ENCODE peak calls at places on chromosomes 13 and 19, in six cellular contexts. R is spleen, B is uterus, M is breast epithelium, W is AG04449, P is MM.1S. U is an unnamed sample.

GRCh38 chr13:89650226-89650625 is 1697.3 kb upstream of the MIR17HG start:
- DNase-seq in R (no peak), B (no peak), M (no peak), W (no peak), P (no peak), U (no peak)

GRCh38 chr13:33139186-33139585 is 123.0 kb downstream of the KL start:
- DNase-seq in R (no peak), B (peak), M (no peak), W (no peak), P (no peak), U (no peak)

GRCh38 chr19:18896421-18896841 is 473 bp upstream of the CERS1 start:
- DNase-seq in R (peak), B (no peak), M (no peak), W (no peak), P (no peak), U (no peak)

GRCh38 chr13:78657699-78658629 is 991 bp downstream of the OBI1 start:
- DNase-seq in R (no peak), B (no peak), M (no peak), W (no peak), P (peak), U (no peak)

GRCh38 chr13:95067303-95067702 is 233.9 kb downstream of the ABCC4 start:
- DNase-seq in R (no peak), B (no peak), M (no peak), W (no peak), P (no peak), U (no peak)

GRCh38 chr19:2567580-2567979 is 91.7 kb downstream of the GADD45B start:
- DNase-seq in R (peak), B (no peak), M (no peak), W (no peak), P (no peak), U (no peak)

GRCh38 chr13:54210397-54211050 is 1181.9 kb downstream of the OLFM4 start:
- DNase-seq in R (no peak), B (no peak), M (peak), W (no peak), P (no peak), U (no peak)

GRCh38 chr19:41298327-41298964 is 11.5 kb upstream of the CCDC97 start:
- DNase-seq in R (no peak), B (no peak), M (peak), W (peak), P (peak), U (peak)

GRCh38 chr13:51287758-51288157 is 51.7 kb upstream of the SERPINE3 start:
- DNase-seq in R (no peak), B (no peak), M (no peak), W (no peak), P (no peak), U (no peak)

GRCh38 chr13:71712988-71713653 is 153.9 kb downstream of the DACH1 start:
- DNase-seq in R (no peak), B (no peak), M (no peak), W (no peak), P (no peak), U (no peak)

GRCh38 chr13:30049692-30050091 is 199.3 kb upstream of the UBL3 start:
- DNase-seq in R (no peak), B (no peak), M (no peak), W (no peak), P (no peak), U (no peak)

GRCh38 chr13:35630551-35631275 is 154.2 kb upstream of the MAB21L1 start:
- DNase-seq in R (no peak), B (no peak), M (no peak), W (peak), P (peak), U (no peak)

GRCh38 chr13:89925107-89925506 is 1422.4 kb upstream of the MIR17HG start:
- DNase-seq in R (no peak), B (no peak), M (no peak), W (no peak), P (no peak), U (no peak)

GRCh38 chr13:39130298-39130697 is 92.0 kb downstream of the NHLRC3 start:
- DNase-seq in R (no peak), B (no peak), M (no peak), W (no peak), P (no peak), U (no peak)

GRCh38 chr13:23866420-23867026 is 22.7 kb downstream of the MIPEP start:
- DNase-seq in R (no peak), B (no peak), M (no peak), W (no peak), P (no peak), U (no peak)

GRCh38 chr13:106371024-106371423 is 164.4 kb downstream of the EFNB2 start:
- DNase-seq in R (no peak), B (no peak), M (no peak), W (no peak), P (no peak), U (no peak)

GRCh38 chr13:98575009-98575866 is 1.7 kb downstream of the STK24 start:
- DNase-seq in R (no peak), B (no peak), M (no peak), W (no peak), P (peak), U (no peak)

GRCh38 chr13:107842562-107843180 is 372.7 kb downstream of the LIG4 start:
- DNase-seq in R (no peak), B (no peak), M (no peak), W (no peak), P (no peak), U (no peak)

GRCh38 chr13:102836471-102836870 is 9.4 kb upstream of the ERCC5 start:
- DNase-seq in R (no peak), B (no peak), M (no peak), W (no peak), P (no peak), U (no peak)

GRCh38 chr19:28463493-28464053 is 749.4 kb downstream of the UQCRFS1 start:
- DNase-seq in R (peak), B (no peak), M (no peak), W (no peak), P (no peak), U (no peak)

GRCh38 chr13:32905063-32905863 is 111.0 kb upstream of the KL start:
- DNase-seq in R (no peak), B (no peak), M (no peak), W (no peak), P (peak), U (no peak)

GRCh38 chr19:13381827-13382632 is 124.2 kb downstream of the CACNA1A start:
- DNase-seq in R (no peak), B (no peak), M (no peak), W (no peak), P (no peak), U (no peak)

GRCh38 chr13:36850790-36851438 is 31.9 kb downstream of the RFXAP start:
- DNase-seq in R (no peak), B (no peak), M (no peak), W (no peak), P (no peak), U (no peak)

GRCh38 chr19:45682117-45682516 is 9.6 kb downstream of the SNRPD2 start:
- DNase-seq in R (no peak), B (no peak), M (no peak), W (no peak), P (no peak), U (no peak)

GRCh38 chr19:45681391-45682015 is 10.2 kb downstream of the SNRPD2 start:
- DNase-seq in R (peak), B (peak), M (peak), W (no peak), P (peak), U (peak)

GRCh38 chr19:45676851-45677263 is 8.8 kb downstream of the GIPR start:
- DNase-seq in R (peak), B (no peak), M (no peak), W (no peak), P (no peak), U (no peak)

GRCh38 chr19:45682908-45683307 is 8.8 kb downstream of the SNRPD2 start:
- DNase-seq in R (no peak), B (no peak), M (no peak), W (no peak), P (no peak), U (no peak)

GRCh38 chr19:45677351-45678230 is 9.6 kb downstream of the GIPR start:
- DNase-seq in R (peak), B (peak), M (peak), W (no peak), P (peak), U (peak)
- TF ChIP-seq CTCF in R (no peak), B (no peak), M (no peak), W (no peak), P (no peak), U (no peak)

GRCh38 chr19:6224308-6224675 is 55.5 kb downstream of the MLLT1 start:
- DNase-seq in R (no peak), B (no peak), M (no peak), W (no peak), P (no peak), U (no peak)
- TF ChIP-seq CTCF in R (no peak), B (no peak), M (no peak), W (no peak), P (no peak), U (no peak)

GRCh38 chr19:11338569-11339253 is 746 bp downstream of the RAB3D start:
- DNase-seq in R (no peak), B (no peak), M (no peak), W (no peak), P (no peak), U (no peak)

GRCh38 chr19:11338164-11338563 is 1.3 kb downstream of the RAB3D start:
- DNase-seq in R (no peak), B (no peak), M (no peak), W (no peak), P (no peak), U (no peak)

GRCh38 chr19:11342429-11342828 is 3.0 kb upstream of the RAB3D start:
- DNase-seq in R (no peak), B (no peak), M (no peak), W (no peak), P (no peak), U (no peak)

GRCh38 chr19:11337080-11337479 is 2.4 kb downstream of the RAB3D start:
- DNase-seq in R (no peak), B (no peak), M (no peak), W (no peak), P (no peak), U (no peak)

GRCh38 chr19:11339254-11340098 is at the start of gene RAB3D:
- DNase-seq in R (peak), B (peak), M (peak), W (no peak), P (peak), U (peak)
- TF ChIP-seq CTCF in R (no peak), B (no peak), M (no peak), W (no peak), P (no peak), U (no peak)

DNA sequence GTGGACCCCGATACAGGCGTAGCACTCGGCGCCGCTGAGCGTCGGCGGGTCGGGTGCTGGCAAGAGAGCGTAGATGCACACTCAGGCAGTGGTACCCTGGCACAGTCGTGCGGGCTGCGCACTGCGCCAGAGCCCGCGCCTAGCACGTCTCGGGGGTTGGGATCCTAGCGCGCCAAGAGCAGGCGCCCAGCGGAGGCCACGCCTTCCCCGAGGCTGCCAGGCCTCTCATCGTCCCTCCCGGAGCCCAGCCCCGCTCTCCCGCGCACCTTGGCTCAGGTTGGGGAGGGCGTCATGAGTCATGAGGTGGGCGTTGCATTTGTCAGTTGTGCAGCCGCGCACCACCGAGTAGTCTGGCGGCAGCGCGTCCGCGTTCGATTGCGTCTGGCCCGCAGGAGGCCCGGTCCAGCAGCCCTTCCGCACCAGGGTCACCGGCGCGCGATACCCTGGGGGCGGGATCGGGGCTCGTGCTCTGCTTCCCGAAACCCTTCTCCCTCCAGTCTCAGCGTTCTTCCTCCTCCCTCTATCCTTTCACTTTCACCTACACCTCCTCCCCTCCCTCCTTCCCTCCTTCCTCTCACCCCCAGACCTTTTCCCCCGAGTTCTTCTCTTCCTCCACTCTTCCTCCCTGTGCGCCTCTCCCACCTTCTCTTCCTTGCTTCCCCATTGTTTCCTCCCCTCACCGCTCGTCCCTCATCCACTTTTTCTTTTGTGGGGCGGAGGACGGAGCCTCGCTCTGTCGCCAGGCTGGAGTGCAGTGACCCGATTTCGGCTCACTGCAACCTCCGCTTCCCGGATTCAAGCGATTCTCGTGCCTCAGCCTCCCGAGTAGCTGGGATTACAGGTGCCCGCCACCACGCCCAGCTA is 3.5 kb downstream of the LYPD5 start:
- DNase-seq in R (peak), B (no peak), M (peak), W (no peak), P (no peak), U (no peak)
- TF ChIP-seq CTCF in R (no peak), B (no peak), M (no peak), W (no peak), P (no peak), U (no peak)